ENCODE peak calls at places on chromosomes 2 and 18, in six cellular contexts. One of them, this sample, is unnamed.
A peak's percentile ranks its signal among the peaks of the same experiment; 100 is the strongest.

GRCh38 chr2:133135035-133135654 is 433.1 kb downstream of the NCKAP5 start:
- DNase-seq in cardiac muscle cell: no peak
- DNase-seq in WERI-Rb-1: no peak
- DNase-seq in testis: no peak
- DNase-seq in activated naive CD8-positive, alpha-beta T cell treated with anti-CD3 and anti-CD28 coated beads, Interleukin-2, amount 50 U/mL, for 24 hours: no peak
- DNase-seq in endothelial cell: no peak
- DNase-seq in this sample: no peak

GRCh38 chr2:69192176-69192945 is 179.4 kb downstream of the ANTXR1 start:
- DNase-seq in testis: no peak
- DNase-seq in cardiac muscle cell: no peak
- DNase-seq in WERI-Rb-1: no peak
- DNase-seq in endothelial cell: no peak
- DNase-seq in activated naive CD8-positive, alpha-beta T cell treated with anti-CD3 and anti-CD28 coated beads, Interleukin-2, amount 50 U/mL, for 24 hours: no peak
- DNase-seq in this sample: no peak

GRCh38 chr2:23384551-23385349 is at the start of gene KLHL29:
- DNase-seq in endothelial cell: peak; percentile 61
- DNase-seq in testis: peak; percentile 89
- DNase-seq in activated naive CD8-positive, alpha-beta T cell treated with anti-CD3 and anti-CD28 coated beads, Interleukin-2, amount 50 U/mL, for 24 hours: peak; percentile 66
- DNase-seq in cardiac muscle cell: peak; percentile 82
- DNase-seq in WERI-Rb-1: peak; percentile 89
- DNase-seq in this sample: no peak

GRCh38 chr2:190334479-190335224 is 8.7 kb upstream of the INPP1 start:
- DNase-seq in endothelial cell: no peak
- DNase-seq in activated naive CD8-positive, alpha-beta T cell treated with anti-CD3 and anti-CD28 coated beads, Interleukin-2, amount 50 U/mL, for 24 hours: no peak
- DNase-seq in cardiac muscle cell: no peak
- DNase-seq in testis: no peak
- DNase-seq in WERI-Rb-1: no peak
- DNase-seq in this sample: no peak

GRCh38 chr2:2014251-2014761 is 270.0 kb upstream of the PXDN start:
- DNase-seq in WERI-Rb-1: peak; percentile 81
- DNase-seq in cardiac muscle cell: no peak
- DNase-seq in endothelial cell: no peak
- DNase-seq in activated naive CD8-positive, alpha-beta T cell treated with anti-CD3 and anti-CD28 coated beads, Interleukin-2, amount 50 U/mL, for 24 hours: no peak
- DNase-seq in testis: peak; percentile 18
- DNase-seq in this sample: no peak

GRCh38 chr2:38187416-38188127 is 111.6 kb upstream of the CYP1B1 start:
- DNase-seq in WERI-Rb-1: no peak
- DNase-seq in testis: peak; percentile 82
- DNase-seq in endothelial cell: no peak
- DNase-seq in cardiac muscle cell: no peak
- DNase-seq in activated naive CD8-positive, alpha-beta T cell treated with anti-CD3 and anti-CD28 coated beads, Interleukin-2, amount 50 U/mL, for 24 hours: no peak
- DNase-seq in this sample: peak; percentile 74

GRCh38 chr18:47420130-47420529 is 168.7 kb upstream of the SKOR2 start:
- DNase-seq in cardiac muscle cell: no peak
- DNase-seq in endothelial cell: no peak
- DNase-seq in activated naive CD8-positive, alpha-beta T cell treated with anti-CD3 and anti-CD28 coated beads, Interleukin-2, amount 50 U/mL, for 24 hours: no peak
- DNase-seq in testis: no peak
- DNase-seq in WERI-Rb-1: no peak
- DNase-seq in this sample: no peak

GRCh38 chr2:148614024-148614331 is 30.6 kb upstream of the EPC2 start:
- DNase-seq in cardiac muscle cell: peak; percentile 4
- DNase-seq in activated naive CD8-positive, alpha-beta T cell treated with anti-CD3 and anti-CD28 coated beads, Interleukin-2, amount 50 U/mL, for 24 hours: no peak
- DNase-seq in WERI-Rb-1: no peak
- DNase-seq in endothelial cell: no peak
- DNase-seq in testis: no peak
- DNase-seq in this sample: no peak

GRCh38 chr2:239830066-239830717 is 194.9 kb downstream of the NDUFA10 start:
- DNase-seq in WERI-Rb-1: no peak
- DNase-seq in testis: peak; percentile 6
- DNase-seq in cardiac muscle cell: no peak
- DNase-seq in activated naive CD8-positive, alpha-beta T cell treated with anti-CD3 and anti-CD28 coated beads, Interleukin-2, amount 50 U/mL, for 24 hours: no peak
- DNase-seq in endothelial cell: no peak
- DNase-seq in this sample: no peak

GRCh38 chr2:28382755-28383154 is 9.9 kb upstream of the FOSL2 start:
- DNase-seq in testis: no peak
- DNase-seq in activated naive CD8-positive, alpha-beta T cell treated with anti-CD3 and anti-CD28 coated beads, Interleukin-2, amount 50 U/mL, for 24 hours: no peak
- DNase-seq in WERI-Rb-1: no peak
- DNase-seq in endothelial cell: no peak
- DNase-seq in cardiac muscle cell: peak; percentile 29
- DNase-seq in this sample: no peak

GRCh38 chr2:73897934-73898333 is 5.1 kb downstream of the ACTG2 start:
- DNase-seq in cardiac muscle cell: no peak
- DNase-seq in endothelial cell: no peak
- DNase-seq in WERI-Rb-1: no peak
- DNase-seq in activated naive CD8-positive, alpha-beta T cell treated with anti-CD3 and anti-CD28 coated beads, Interleukin-2, amount 50 U/mL, for 24 hours: no peak
- DNase-seq in testis: no peak
- DNase-seq in this sample: no peak

GRCh38 chr18:14916851-14917250 is 168.9 kb downstream of the ANKRD30B start:
- DNase-seq in WERI-Rb-1: no peak
- DNase-seq in activated naive CD8-positive, alpha-beta T cell treated with anti-CD3 and anti-CD28 coated beads, Interleukin-2, amount 50 U/mL, for 24 hours: no peak
- DNase-seq in cardiac muscle cell: no peak
- DNase-seq in testis: no peak
- DNase-seq in endothelial cell: no peak
- DNase-seq in this sample: no peak

GRCh38 chr2:226721541-226721940 is 78.1 kb downstream of the IRS1 start:
- DNase-seq in activated naive CD8-positive, alpha-beta T cell treated with anti-CD3 and anti-CD28 coated beads, Interleukin-2, amount 50 U/mL, for 24 hours: no peak
- DNase-seq in WERI-Rb-1: no peak
- DNase-seq in endothelial cell: no peak
- DNase-seq in cardiac muscle cell: peak; percentile 39
- DNase-seq in testis: peak; percentile 68
- DNase-seq in this sample: no peak

GRCh38 chr2:26904839-26905238 is 56.9 kb downstream of the DPYSL5 start:
- DNase-seq in activated naive CD8-positive, alpha-beta T cell treated with anti-CD3 and anti-CD28 coated beads, Interleukin-2, amount 50 U/mL, for 24 hours: no peak
- DNase-seq in endothelial cell: no peak
- DNase-seq in testis: no peak
- DNase-seq in WERI-Rb-1: no peak
- DNase-seq in cardiac muscle cell: no peak
- DNase-seq in this sample: no peak